ENCODE peak calls at places on chromosomes 16 and 17, in eight cellular contexts. One of them, this sample, is unnamed.

GRCh38 chr17:39576187-39576586 is 31.5 kb downstream of the NEUROD2 start:
- DNase-seq in HTR-8/SVneo: peak
- DNase-seq in EH: peak
- DNase-seq in islet precursor cell: peak
- DNase-seq in body of pancreas: no peak
- DNase-seq in GM19239: no peak
- DNase-seq in cardiac muscle cell: no peak
- DNase-seq in T-helper 2 cell: no peak
- DNase-seq in this sample: no peak

GRCh38 chr17:81328925-81329278 is 33.8 kb upstream of the SLC38A10 start:
- DNase-seq in GM19239: no peak
- DNase-seq in EH: no peak
- DNase-seq in islet precursor cell: no peak
- DNase-seq in HTR-8/SVneo: no peak
- DNase-seq in T-helper 2 cell: no peak
- DNase-seq in cardiac muscle cell: no peak
- DNase-seq in body of pancreas: no peak
- DNase-seq in this sample: no peak

GRCh38 chr16:79723583-79724168 is 123.1 kb upstream of the MAF start:
- DNase-seq in EH: no peak
- DNase-seq in T-helper 2 cell: no peak
- DNase-seq in HTR-8/SVneo: no peak
- DNase-seq in body of pancreas: peak
- DNase-seq in islet precursor cell: peak
- DNase-seq in GM19239: no peak
- DNase-seq in cardiac muscle cell: no peak
- DNase-seq in this sample: no peak

GRCh38 chr17:17445925-17446665 is 30.7 kb upstream of the MED9 start:
- DNase-seq in body of pancreas: peak
- DNase-seq in HTR-8/SVneo: peak
- DNase-seq in islet precursor cell: peak
- DNase-seq in T-helper 2 cell: no peak
- DNase-seq in GM19239: no peak
- DNase-seq in EH: peak
- DNase-seq in cardiac muscle cell: peak
- DNase-seq in this sample: no peak

GRCh38 chr17:17021194-17021863 is 20.9 kb upstream of the MPRIP start:
- DNase-seq in body of pancreas: peak
- DNase-seq in islet precursor cell: peak
- DNase-seq in cardiac muscle cell: peak
- DNase-seq in GM19239: no peak
- DNase-seq in EH: peak
- DNase-seq in T-helper 2 cell: no peak
- DNase-seq in HTR-8/SVneo: no peak
- DNase-seq in this sample: no peak

GRCh38 chr17:76272541-76273434 is 7.6 kb downstream of the UBALD2 start:
- DNase-seq in cardiac muscle cell: no peak
- DNase-seq in T-helper 2 cell: no peak
- DNase-seq in body of pancreas: no peak
- DNase-seq in islet precursor cell: peak
- DNase-seq in HTR-8/SVneo: no peak
- DNase-seq in GM19239: no peak
- DNase-seq in EH: no peak
- DNase-seq in this sample: no peak

GRCh38 chr17:68455756-68456528 is 1.4 kb downstream of the WIPI1 start:
- DNase-seq in GM19239: no peak
- DNase-seq in EH: peak
- DNase-seq in T-helper 2 cell: no peak
- DNase-seq in body of pancreas: peak
- DNase-seq in islet precursor cell: peak
- DNase-seq in HTR-8/SVneo: peak
- DNase-seq in cardiac muscle cell: peak
- DNase-seq in this sample: peak

GRCh38 chr16:1335211-1335971 is 1.9 kb downstream of the BAIAP3 start:
- DNase-seq in T-helper 2 cell: no peak
- DNase-seq in cardiac muscle cell: no peak
- DNase-seq in GM19239: no peak
- DNase-seq in HTR-8/SVneo: no peak
- DNase-seq in EH: no peak
- DNase-seq in islet precursor cell: no peak
- DNase-seq in body of pancreas: peak
- DNase-seq in this sample: no peak

GRCh38 chr16:10964039-10964890 is 19.9 kb downstream of the CLEC16A start:
- DNase-seq in T-helper 2 cell: peak
- DNase-seq in EH: peak
- DNase-seq in islet precursor cell: peak
- DNase-seq in cardiac muscle cell: peak
- DNase-seq in GM19239: peak
- DNase-seq in body of pancreas: peak
- DNase-seq in HTR-8/SVneo: peak
- DNase-seq in this sample: peak

GRCh38 chr16:60031751-60032150 is 1297.6 kb upstream of the GOT2 start:
- DNase-seq in cardiac muscle cell: no peak
- DNase-seq in HTR-8/SVneo: no peak
- DNase-seq in islet precursor cell: no peak
- DNase-seq in GM19239: no peak
- DNase-seq in body of pancreas: no peak
- DNase-seq in T-helper 2 cell: no peak
- DNase-seq in EH: no peak
- DNase-seq in this sample: no peak

GRCh38 chr17:68462381-68463210 is 5.3 kb upstream of the WIPI1 start:
- DNase-seq in GM19239: peak
- DNase-seq in islet precursor cell: peak
- DNase-seq in cardiac muscle cell: peak
- DNase-seq in EH: peak
- DNase-seq in T-helper 2 cell: no peak
- DNase-seq in body of pancreas: peak
- DNase-seq in HTR-8/SVneo: peak
- DNase-seq in this sample: peak

GRCh38 chr16:75265911-75266701 is 14.7 kb upstream of the BCAR1 start:
- DNase-seq in cardiac muscle cell: peak
- DNase-seq in EH: peak
- DNase-seq in islet precursor cell: peak
- DNase-seq in body of pancreas: peak
- DNase-seq in HTR-8/SVneo: peak
- DNase-seq in GM19239: peak
- DNase-seq in T-helper 2 cell: no peak
- DNase-seq in this sample: peak

GRCh38 chr17:5027921-5028320 is 7.3 kb downstream of the SLC52A1 start:
- DNase-seq in HTR-8/SVneo: no peak
- DNase-seq in EH: no peak
- DNase-seq in body of pancreas: no peak
- DNase-seq in GM19239: no peak
- DNase-seq in islet precursor cell: no peak
- DNase-seq in cardiac muscle cell: no peak
- DNase-seq in T-helper 2 cell: no peak
- DNase-seq in this sample: no peak

GRCh38 chr17:16444258-16444886 is 29.0 kb downstream of the TRPV2 start:
- DNase-seq in HTR-8/SVneo: no peak
- DNase-seq in GM19239: no peak
- DNase-seq in cardiac muscle cell: peak
- DNase-seq in islet precursor cell: peak
- DNase-seq in T-helper 2 cell: no peak
- DNase-seq in body of pancreas: peak
- DNase-seq in EH: peak
- DNase-seq in this sample: no peak

GRCh38 chr16:51071326-51071725 is 79.7 kb downstream of the SALL1 start:
- DNase-seq in cardiac muscle cell: no peak
- DNase-seq in body of pancreas: no peak
- DNase-seq in HTR-8/SVneo: no peak
- DNase-seq in EH: no peak
- DNase-seq in GM19239: no peak
- DNase-seq in T-helper 2 cell: no peak
- DNase-seq in islet precursor cell: no peak
- DNase-seq in this sample: no peak

GRCh38 chr16:556479-557173 is 3.6 kb upstream of the PRR35 start:
- DNase-seq in GM19239: no peak
- DNase-seq in T-helper 2 cell: no peak
- DNase-seq in HTR-8/SVneo: no peak
- DNase-seq in islet precursor cell: no peak
- DNase-seq in body of pancreas: no peak
- DNase-seq in cardiac muscle cell: no peak
- DNase-seq in EH: no peak
- DNase-seq in this sample: no peak

GRCh38 chr17:45223541-45224528 is 2.1 kb downstream of the FMNL1 start:
- DNase-seq in HTR-8/SVneo: no peak
- DNase-seq in islet precursor cell: peak
- DNase-seq in EH: no peak
- DNase-seq in cardiac muscle cell: no peak
- DNase-seq in T-helper 2 cell: no peak
- DNase-seq in body of pancreas: no peak
- DNase-seq in GM19239: no peak
- DNase-seq in this sample: no peak

GRCh38 chr17:14373587-14374259 is 72.8 kb downstream of the HS3ST3B1 start:
- DNase-seq in islet precursor cell: no peak
- DNase-seq in body of pancreas: no peak
- DNase-seq in HTR-8/SVneo: peak
- DNase-seq in GM19239: no peak
- DNase-seq in cardiac muscle cell: peak
- DNase-seq in EH: peak
- DNase-seq in T-helper 2 cell: no peak
- DNase-seq in this sample: no peak

GRCh38 chr16:89599451-89599858 is 14.0 kb upstream of the DPEP1 start:
- DNase-seq in HTR-8/SVneo: no peak
- DNase-seq in T-helper 2 cell: no peak
- DNase-seq in cardiac muscle cell: no peak
- DNase-seq in GM19239: no peak
- DNase-seq in islet precursor cell: peak
- DNase-seq in EH: peak
- DNase-seq in body of pancreas: peak
- DNase-seq in this sample: no peak

GRCh38 chr17:77164483-77165030 is 23.8 kb downstream of the SEC14L1 start:
- DNase-seq in cardiac muscle cell: no peak
- DNase-seq in GM19239: no peak
- DNase-seq in EH: peak
- DNase-seq in islet precursor cell: peak
- DNase-seq in HTR-8/SVneo: no peak
- DNase-seq in body of pancreas: no peak
- DNase-seq in T-helper 2 cell: no peak
- DNase-seq in this sample: peak

GRCh38 chr16:1706386-1707192 is 594 bp downstream of the MAPK8IP3 start:
- DNase-seq in T-helper 2 cell: no peak
- DNase-seq in cardiac muscle cell: peak
- DNase-seq in islet precursor cell: no peak
- DNase-seq in HTR-8/SVneo: no peak
- DNase-seq in body of pancreas: no peak
- DNase-seq in EH: peak
- DNase-seq in GM19239: peak
- DNase-seq in this sample: no peak

GRCh38 chr17:36008998-36009665 is 7.8 kb upstream of the CCL15 start:
- DNase-seq in EH: peak
- DNase-seq in islet precursor cell: peak
- DNase-seq in body of pancreas: no peak
- DNase-seq in cardiac muscle cell: peak
- DNase-seq in HTR-8/SVneo: no peak
- DNase-seq in GM19239: no peak
- DNase-seq in T-helper 2 cell: no peak
- DNase-seq in this sample: no peak

GRCh38 chr17:75268931-75269330 is 2.1 kb downstream of the MIF4GD start:
- DNase-seq in T-helper 2 cell: no peak
- DNase-seq in GM19239: no peak
- DNase-seq in EH: no peak
- DNase-seq in body of pancreas: no peak
- DNase-seq in islet precursor cell: no peak
- DNase-seq in HTR-8/SVneo: no peak
- DNase-seq in cardiac muscle cell: no peak
- DNase-seq in this sample: no peak

GRCh38 chr17:13024526-13025263 is 6.9 kb upstream of the ELAC2 start:
- DNase-seq in GM19239: no peak
- DNase-seq in cardiac muscle cell: peak
- DNase-seq in body of pancreas: peak
- DNase-seq in HTR-8/SVneo: peak
- DNase-seq in T-helper 2 cell: peak
- DNase-seq in islet precursor cell: peak
- DNase-seq in EH: peak
- DNase-seq in this sample: peak

GRCh38 chr16:4314532-4315184 is 1.2 kb upstream of the GLIS2 start:
- DNase-seq in HTR-8/SVneo: peak
- DNase-seq in EH: peak
- DNase-seq in GM19239: no peak
- DNase-seq in cardiac muscle cell: peak
- DNase-seq in T-helper 2 cell: no peak
- DNase-seq in islet precursor cell: peak
- DNase-seq in body of pancreas: peak
- DNase-seq in this sample: no peak

GRCh38 chr16:1414532-1415265 is at the start of gene UNKL:
- DNase-seq in cardiac muscle cell: peak
- DNase-seq in EH: peak
- DNase-seq in HTR-8/SVneo: peak
- DNase-seq in islet precursor cell: peak
- DNase-seq in T-helper 2 cell: peak
- DNase-seq in GM19239: peak
- DNase-seq in body of pancreas: peak
- DNase-seq in this sample: peak

GRCh38 chr16:66474750-66475199 is 47.7 kb downstream of the BEAN1 start:
- DNase-seq in HTR-8/SVneo: no peak
- DNase-seq in islet precursor cell: no peak
- DNase-seq in T-helper 2 cell: no peak
- DNase-seq in EH: no peak
- DNase-seq in GM19239: peak
- DNase-seq in body of pancreas: no peak
- DNase-seq in cardiac muscle cell: no peak
- DNase-seq in this sample: no peak

GRCh38 chr17:28684963-28685362 is 23.0 kb downstream of the SUPT6H start:
- DNase-seq in T-helper 2 cell: no peak
- DNase-seq in GM19239: no peak
- DNase-seq in body of pancreas: peak
- DNase-seq in islet precursor cell: peak
- DNase-seq in EH: peak
- DNase-seq in cardiac muscle cell: peak
- DNase-seq in HTR-8/SVneo: peak
- DNase-seq in this sample: no peak

GRCh38 chr17:57293077-57293476 is 36.8 kb downstream of the MSI2 start:
- DNase-seq in cardiac muscle cell: no peak
- DNase-seq in T-helper 2 cell: no peak
- DNase-seq in islet precursor cell: peak
- DNase-seq in body of pancreas: peak
- DNase-seq in EH: peak
- DNase-seq in HTR-8/SVneo: peak
- DNase-seq in GM19239: no peak
- DNase-seq in this sample: no peak

GRCh38 chr16:66524601-66525164 is 25.2 kb downstream of the TK2 start:
- DNase-seq in GM19239: no peak
- DNase-seq in T-helper 2 cell: no peak
- DNase-seq in EH: no peak
- DNase-seq in cardiac muscle cell: no peak
- DNase-seq in islet precursor cell: no peak
- DNase-seq in HTR-8/SVneo: no peak
- DNase-seq in body of pancreas: no peak
- DNase-seq in this sample: no peak

GRCh38 chr17:2057130-2057713 is 2.3 kb downstream of the HIC1 start:
- DNase-seq in islet precursor cell: no peak
- DNase-seq in body of pancreas: no peak
- DNase-seq in HTR-8/SVneo: no peak
- DNase-seq in cardiac muscle cell: peak
- DNase-seq in GM19239: no peak
- DNase-seq in T-helper 2 cell: no peak
- DNase-seq in EH: peak
- DNase-seq in this sample: no peak

GRCh38 chr16:11535494-11535893 is 51.2 kb downstream of the LITAF start:
- DNase-seq in GM19239: no peak
- DNase-seq in T-helper 2 cell: no peak
- DNase-seq in body of pancreas: no peak
- DNase-seq in EH: no peak
- DNase-seq in cardiac muscle cell: no peak
- DNase-seq in islet precursor cell: no peak
- DNase-seq in HTR-8/SVneo: no peak
- DNase-seq in this sample: no peak

GRCh38 chr16:11167581-11167980 is 88.4 kb downstream of the SOCS1 start:
- DNase-seq in body of pancreas: no peak
- DNase-seq in islet precursor cell: no peak
- DNase-seq in T-helper 2 cell: no peak
- DNase-seq in EH: no peak
- DNase-seq in HTR-8/SVneo: no peak
- DNase-seq in cardiac muscle cell: no peak
- DNase-seq in GM19239: no peak
- DNase-seq in this sample: no peak

GRCh38 chr16:79598341-79599181 is 2.0 kb downstream of the MAF start:
- DNase-seq in islet precursor cell: peak
- DNase-seq in body of pancreas: peak
- DNase-seq in HTR-8/SVneo: no peak
- DNase-seq in EH: no peak
- DNase-seq in cardiac muscle cell: peak
- DNase-seq in GM19239: no peak
- DNase-seq in T-helper 2 cell: no peak
- DNase-seq in this sample: peak